ENCODE peak calls at places on chromosome 12, in ten cellular contexts. M, F, Y, L, S, Z, H, B, O and U are unnamed samples.

GRCh38 chr12:119446459-119446858 is 111.9 kb downstream of the CCDC60 start:
- DNase-seq in O (no peak), Z (no peak), Y (no peak), F (no peak), M (no peak), H (no peak), L (no peak), B (no peak), S (no peak), U (no peak)

GRCh38 chr12:131044760-131045381 is 91.2 kb downstream of the ADGRD1 start:
- DNase-seq in M (no peak), S (no peak), B (no peak), L (no peak), Y (no peak), Z (no peak), H (no peak), O (no peak), F (peak), U (no peak)

GRCh38 chr12:40002178-40003169 is 103.4 kb downstream of the SLC2A13 start:
- DNase-seq in M (no peak), B (no peak), L (no peak), Z (no peak), H (no peak), O (no peak), Y (no peak), S (no peak), F (no peak), U (no peak)

GRCh38 chr12:70733385-70733784 is 96.2 kb upstream of the PTPRB start:
- DNase-seq in B (peak), Z (peak), S (peak), L (no peak), M (no peak), H (peak), O (peak), F (no peak), Y (peak), U (peak)

GRCh38 chr12:67558775-67559174 is 89.8 kb upstream of the DYRK2 start:
- DNase-seq in Z (no peak), O (no peak), B (no peak), L (no peak), M (no peak), Y (no peak), F (no peak), H (no peak), S (no peak), U (no peak)

GRCh38 chr12:95805864-95806669 is 15.5 kb upstream of the NTN4 start:
- DNase-seq in L (no peak), Z (no peak), F (no peak), H (peak), O (no peak), S (no peak), B (peak), Y (no peak), M (no peak), U (peak)

GRCh38 chr12:16622315-16622714 is 16.4 kb upstream of the LMO3 start:
- DNase-seq in B (no peak), L (no peak), S (no peak), H (no peak), Y (no peak), O (no peak), M (no peak), Z (no peak), F (no peak), U (no peak)

GRCh38 chr12:10719482-10719881 is 3.6 kb downstream of the YBX3 start:
- DNase-seq in O (no peak), M (no peak), B (no peak), S (no peak), L (no peak), Z (peak), H (no peak), F (no peak), Y (no peak), U (no peak)

GRCh38 chr12:22415342-22416309 is 81.1 kb upstream of the ST8SIA1 start:
- DNase-seq in M (no peak), S (no peak), O (no peak), B (no peak), F (no peak), H (peak), Z (peak), L (no peak), Y (no peak), U (no peak)

GRCh38 chr12:120999191-121000120 is 16.8 kb downstream of the C12orf43 start:
- DNase-seq in M (no peak), Z (no peak), F (no peak), S (no peak), H (no peak), B (no peak), O (no peak), Y (no peak), L (no peak), U (no peak)

GRCh38 chr12:98002887-98003493 is 512.4 kb upstream of the TMPO start:
- DNase-seq in M (peak), Y (peak), S (no peak), H (no peak), Z (peak), L (no peak), F (no peak), O (peak), B (peak), U (peak)

GRCh38 chr12:8493084-8493483 is 20.2 kb upstream of the CLEC4D start:
- DNase-seq in O (no peak), Y (no peak), L (no peak), B (no peak), S (no peak), M (no peak), Z (no peak), F (peak), H (no peak), U (no peak)

GRCh38 chr12:50201987-50202521 is 34.9 kb upstream of the CERS5 start:
- DNase-seq in F (no peak), Y (no peak), O (no peak), L (no peak), B (no peak), M (peak), Z (no peak), S (no peak), H (peak), U (no peak)

GRCh38 chr12:49703647-49704137 is 3.5 kb downstream of the FMNL3 start:
- DNase-seq in Z (no peak), S (no peak), O (no peak), Y (no peak), M (peak), B (no peak), F (peak), L (no peak), H (no peak), U (no peak)

GRCh38 chr12:64625243-64626077 is 15.2 kb downstream of the RASSF3 start:
- DNase-seq in S (peak), Y (no peak), L (no peak), M (peak), H (peak), Z (peak), F (peak), O (peak), B (no peak), U (peak)

GRCh38 chr12:96164951-96165858 is 29.0 kb upstream of the ELK3 start:
- DNase-seq in O (no peak), M (no peak), Y (no peak), S (no peak), F (no peak), Z (no peak), H (no peak), B (no peak), L (no peak), U (no peak)

GRCh38 chr12:6699989-6700645 is 498 bp downstream of the PIANP start:
- DNase-seq in O (no peak), S (no peak), M (peak), F (no peak), H (no peak), B (no peak), Z (no peak), Y (no peak), L (peak), U (no peak)

GRCh38 chr12:78764913-78765312 is 99.7 kb upstream of the SYT1 start:
- DNase-seq in M (no peak), S (no peak), O (no peak), Y (no peak), L (no peak), Z (no peak), H (no peak), B (no peak), F (no peak), U (no peak)

GRCh38 chr12:52867636-52868035 is 18.8 kb upstream of the KRT78 start:
- DNase-seq in B (no peak), S (no peak), F (peak), Y (no peak), H (no peak), L (peak), M (peak), Z (no peak), O (no peak), U (no peak)

GRCh38 chr12:6839482-6840201 is 1.1 kb upstream of the GNB3 start:
- DNase-seq in L (no peak), B (no peak), S (no peak), Y (no peak), Z (no peak), F (no peak), M (peak), O (no peak), H (no peak), U (no peak)

GRCh38 chr12:104282109-104282508 is 21.4 kb upstream of the EID3 start:
- DNase-seq in B (no peak), O (no peak), F (no peak), S (no peak), H (peak), M (no peak), Y (no peak), L (no peak), Z (no peak), U (no peak)

GRCh38 chr12:85866929-85867776 is 6.9 kb upstream of the NTS start:
- DNase-seq in B (peak), S (peak), O (no peak), F (no peak), Z (peak), L (no peak), H (peak), M (no peak), Y (peak), U (peak)

GRCh38 chr12:127355061-127355820 is 911.7 kb upstream of the TMEM132C start:
- DNase-seq in H (no peak), Y (no peak), O (no peak), S (no peak), M (no peak), B (no peak), Z (peak), F (no peak), L (no peak), U (no peak)